ENCODE peak calls at places on chromosomes 1 and 21, in eight cellular contexts. One of them, this sample, is unnamed.

GRCh38 chr1:2024451-2024850 is 5.3 kb downstream of the GABRD start:
- DNase-seq in RWPE2: peak; percentile 55
- DNase-seq in CD8-positive, alpha-beta memory T cell: no peak
- DNase-seq in left ventricle myocardium inferior: no peak
- DNase-seq in suprapubic skin: no peak
- DNase-seq in PC-3: no peak
- DNase-seq in CD4-positive, alpha-beta memory T cell: no peak
- DNase-seq in A549: no peak
- DNase-seq in this sample: no peak

GRCh38 chr1:153798468-153798780 is 23.2 kb downstream of the SLC27A3 start:
- DNase-seq in CD8-positive, alpha-beta memory T cell: no peak
- DNase-seq in CD4-positive, alpha-beta memory T cell: no peak
- DNase-seq in A549: no peak
- DNase-seq in suprapubic skin: no peak
- DNase-seq in RWPE2: no peak
- DNase-seq in PC-3: no peak
- DNase-seq in left ventricle myocardium inferior: no peak
- DNase-seq in this sample: no peak

GRCh38 chr1:149888160-149888998 is 11.0 kb upstream of the BOLA1 start:
- DNase-seq in left ventricle myocardium inferior: peak; percentile 76
- DNase-seq in suprapubic skin: peak; percentile 90
- DNase-seq in A549: peak; percentile 68
- DNase-seq in PC-3: peak; percentile 95
- DNase-seq in CD8-positive, alpha-beta memory T cell: peak; percentile 76
- DNase-seq in RWPE2: no peak
- DNase-seq in CD4-positive, alpha-beta memory T cell: no peak
- DNase-seq in this sample: peak; percentile 88

GRCh38 chr21:42302794-42303193 is 12.4 kb downstream of the TFF3 start:
- DNase-seq in left ventricle myocardium inferior: no peak
- DNase-seq in A549: no peak
- DNase-seq in CD4-positive, alpha-beta memory T cell: no peak
- DNase-seq in PC-3: no peak
- DNase-seq in CD8-positive, alpha-beta memory T cell: no peak
- DNase-seq in suprapubic skin: no peak
- DNase-seq in RWPE2: no peak
- DNase-seq in this sample: no peak

GRCh38 chr1:154478639-154479038 is 23.4 kb upstream of the TDRD10 start:
- DNase-seq in CD4-positive, alpha-beta memory T cell: no peak
- DNase-seq in left ventricle myocardium inferior: no peak
- DNase-seq in RWPE2: no peak
- DNase-seq in suprapubic skin: no peak
- DNase-seq in A549: no peak
- DNase-seq in PC-3: peak; percentile 73
- DNase-seq in CD8-positive, alpha-beta memory T cell: no peak
- DNase-seq in this sample: peak; percentile 19

GRCh38 chr21:40925481-40925880 is 78.5 kb upstream of the DSCAM start:
- DNase-seq in CD8-positive, alpha-beta memory T cell: no peak
- DNase-seq in RWPE2: no peak
- DNase-seq in PC-3: no peak
- DNase-seq in suprapubic skin: no peak
- DNase-seq in CD4-positive, alpha-beta memory T cell: no peak
- DNase-seq in A549: no peak
- DNase-seq in left ventricle myocardium inferior: no peak
- DNase-seq in this sample: no peak

GRCh38 chr1:243482237-243483022 is 226.6 kb downstream of the SDCCAG8 start:
- DNase-seq in CD8-positive, alpha-beta memory T cell: no peak
- DNase-seq in suprapubic skin: peak; percentile 67
- DNase-seq in RWPE2: no peak
- DNase-seq in CD4-positive, alpha-beta memory T cell: no peak
- DNase-seq in PC-3: peak; percentile 32
- DNase-seq in A549: peak; percentile 53
- DNase-seq in left ventricle myocardium inferior: no peak
- DNase-seq in this sample: peak; percentile 77

GRCh38 chr1:204391629-204392028 is 20.0 kb downstream of the PPP1R15B start:
- DNase-seq in RWPE2: no peak
- DNase-seq in A549: no peak
- DNase-seq in CD8-positive, alpha-beta memory T cell: no peak
- DNase-seq in CD4-positive, alpha-beta memory T cell: no peak
- DNase-seq in left ventricle myocardium inferior: no peak
- DNase-seq in suprapubic skin: no peak
- DNase-seq in PC-3: no peak
- DNase-seq in this sample: no peak

GRCh38 chr1:161498646-161499045 is 6.6 kb upstream of the FCGR2A start:
- DNase-seq in suprapubic skin: no peak
- DNase-seq in left ventricle myocardium inferior: no peak
- DNase-seq in RWPE2: no peak
- DNase-seq in CD4-positive, alpha-beta memory T cell: no peak
- DNase-seq in CD8-positive, alpha-beta memory T cell: no peak
- DNase-seq in A549: no peak
- DNase-seq in PC-3: no peak
- DNase-seq in this sample: no peak

GRCh38 chr1:220462756-220463155 is 65.2 kb upstream of the MARK1 start:
- DNase-seq in left ventricle myocardium inferior: no peak
- DNase-seq in RWPE2: no peak
- DNase-seq in PC-3: peak; percentile 48
- DNase-seq in suprapubic skin: no peak
- DNase-seq in CD4-positive, alpha-beta memory T cell: no peak
- DNase-seq in A549: no peak
- DNase-seq in CD8-positive, alpha-beta memory T cell: no peak
- DNase-seq in this sample: no peak

GRCh38 chr1:9422921-9423505 is 116.3 kb upstream of the SLC25A33 start:
- DNase-seq in RWPE2: no peak
- DNase-seq in left ventricle myocardium inferior: no peak
- DNase-seq in CD4-positive, alpha-beta memory T cell: no peak
- DNase-seq in suprapubic skin: no peak
- DNase-seq in CD8-positive, alpha-beta memory T cell: no peak
- DNase-seq in A549: no peak
- DNase-seq in PC-3: no peak
- DNase-seq in this sample: no peak

GRCh38 chr1:47705517-47706130 is 267.8 kb downstream of the FOXD2 start:
- DNase-seq in PC-3: no peak
- DNase-seq in A549: no peak
- DNase-seq in suprapubic skin: peak; percentile 61
- DNase-seq in left ventricle myocardium inferior: no peak
- DNase-seq in CD4-positive, alpha-beta memory T cell: no peak
- DNase-seq in CD8-positive, alpha-beta memory T cell: no peak
- DNase-seq in RWPE2: no peak
- DNase-seq in this sample: peak; percentile 7

GRCh38 chr1:36136535-36136934 is 11.5 kb upstream of the COL8A2 start:
- DNase-seq in CD8-positive, alpha-beta memory T cell: no peak
- DNase-seq in RWPE2: no peak
- DNase-seq in PC-3: peak; percentile 84
- DNase-seq in CD4-positive, alpha-beta memory T cell: no peak
- DNase-seq in A549: no peak
- DNase-seq in left ventricle myocardium inferior: no peak
- DNase-seq in suprapubic skin: no peak
- DNase-seq in this sample: peak; percentile 80

GRCh38 chr1:2591581-2592261 is 5.1 kb downstream of the PRXL2B start:
- DNase-seq in RWPE2: no peak
- DNase-seq in left ventricle myocardium inferior: no peak
- DNase-seq in PC-3: no peak
- DNase-seq in CD4-positive, alpha-beta memory T cell: no peak
- DNase-seq in CD8-positive, alpha-beta memory T cell: peak; percentile 46
- DNase-seq in suprapubic skin: peak; percentile 54
- DNase-seq in A549: no peak
- DNase-seq in this sample: no peak

GRCh38 chr1:11908139-11909021 is 17.8 kb downstream of the KIAA2013 start:
- DNase-seq in suprapubic skin: peak; percentile 92
- DNase-seq in RWPE2: peak; percentile 86
- DNase-seq in CD8-positive, alpha-beta memory T cell: peak; percentile 92
- DNase-seq in PC-3: peak; percentile 98
- DNase-seq in CD4-positive, alpha-beta memory T cell: peak; percentile 93
- DNase-seq in left ventricle myocardium inferior: peak; percentile 76
- DNase-seq in A549: peak; percentile 56
- DNase-seq in this sample: peak; percentile 98

GRCh38 chr1:29655145-29655544 is 418.8 kb downstream of the PTPRU start:
- DNase-seq in PC-3: no peak
- DNase-seq in CD8-positive, alpha-beta memory T cell: no peak
- DNase-seq in suprapubic skin: no peak
- DNase-seq in left ventricle myocardium inferior: no peak
- DNase-seq in CD4-positive, alpha-beta memory T cell: no peak
- DNase-seq in RWPE2: no peak
- DNase-seq in A549: no peak
- DNase-seq in this sample: no peak

GRCh38 chr1:229452956-229453801 is 19.3 kb upstream of the ACTA1 start:
- DNase-seq in left ventricle myocardium inferior: no peak
- DNase-seq in CD4-positive, alpha-beta memory T cell: no peak
- DNase-seq in suprapubic skin: no peak
- DNase-seq in PC-3: peak; percentile 52
- DNase-seq in RWPE2: no peak
- DNase-seq in CD8-positive, alpha-beta memory T cell: no peak
- DNase-seq in A549: no peak
- DNase-seq in this sample: peak; percentile 46

DNA sequence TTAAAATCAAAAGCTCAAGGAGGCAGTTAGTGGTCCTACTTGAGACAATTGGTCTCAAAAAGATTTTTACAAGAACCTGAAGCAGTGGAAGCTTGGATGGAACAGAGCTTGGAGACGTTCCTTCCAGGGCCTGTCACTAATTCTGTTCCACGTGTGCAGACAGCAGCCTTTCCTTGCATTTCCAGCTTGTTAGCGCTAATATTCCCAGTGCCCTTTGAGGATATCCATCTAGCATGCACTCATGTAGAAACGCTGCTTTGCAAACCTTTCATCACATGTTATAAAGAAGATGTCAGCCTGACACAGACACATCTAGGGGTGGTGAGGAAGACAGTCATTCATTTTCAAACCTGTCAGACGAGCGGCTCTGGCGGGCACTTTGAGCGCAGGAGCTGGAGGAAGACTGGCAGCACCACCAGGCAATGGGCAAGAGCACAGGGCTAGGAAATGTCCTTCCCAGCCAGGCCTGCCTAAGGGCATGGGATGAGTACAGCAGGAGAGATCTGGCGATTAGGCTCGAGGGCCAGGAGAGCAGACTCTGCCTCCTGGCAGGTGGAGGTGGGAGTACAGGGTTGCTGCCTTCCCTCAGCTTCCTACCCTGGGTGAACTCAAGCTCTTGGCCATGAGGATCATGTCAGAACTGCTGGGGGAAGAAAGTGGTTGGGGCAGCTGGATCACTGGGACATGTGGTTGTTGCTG is 55.5 kb downstream of the CASQ2 start:
- DNase-seq in CD8-positive, alpha-beta memory T cell: no peak
- DNase-seq in RWPE2: no peak
- DNase-seq in left ventricle myocardium inferior: no peak
- DNase-seq in A549: no peak
- DNase-seq in PC-3: peak; percentile 36
- DNase-seq in CD4-positive, alpha-beta memory T cell: no peak
- DNase-seq in suprapubic skin: no peak
- DNase-seq in this sample: no peak
- H3K4me1 ChIP-seq in CD8-positive, alpha-beta memory T cell: no peaks in the 10 kb centered on the region
- H3K4me1 ChIP-seq in RWPE2: peaks cover 15% of the 10 kb centered on the region
- H3K4me1 ChIP-seq in left ventricle myocardium inferior: peaks cover 41% of the 10 kb centered on the region
- H3K4me1 ChIP-seq in A549: no peaks in the 10 kb centered on the region
- H3K4me1 ChIP-seq in PC-3: peaks cover 39% of the 10 kb centered on the region
- H3K4me1 ChIP-seq in CD4-positive, alpha-beta memory T cell: no peaks in the 10 kb centered on the region
- H3K4me1 ChIP-seq in suprapubic skin: peaks cover 35% of the 10 kb centered on the region
- H3K4me1 ChIP-seq in this sample: no peaks in the 10 kb centered on the region

GRCh38 chr1:27000092-27000816 is 6.8 kb downstream of the TRNP1 start:
- DNase-seq in left ventricle myocardium inferior: no peak
- DNase-seq in A549: no peak
- DNase-seq in suprapubic skin: no peak
- DNase-seq in RWPE2: no peak
- DNase-seq in PC-3: no peak
- DNase-seq in CD4-positive, alpha-beta memory T cell: no peak
- DNase-seq in CD8-positive, alpha-beta memory T cell: no peak
- DNase-seq in this sample: no peak
- H3K4me1 ChIP-seq in left ventricle myocardium inferior: peaks cover 87% of the 10 kb centered on the region
- H3K4me1 ChIP-seq in A549: peaks cover 79% of the 10 kb centered on the region
- H3K4me1 ChIP-seq in suprapubic skin: peaks cover 80% of the 10 kb centered on the region
- H3K4me1 ChIP-seq in RWPE2: peaks cover 66% of the 10 kb centered on the region
- H3K4me1 ChIP-seq in PC-3: peaks cover 70% of the 10 kb centered on the region
- H3K4me1 ChIP-seq in CD4-positive, alpha-beta memory T cell: no peaks in the 10 kb centered on the region
- H3K4me1 ChIP-seq in CD8-positive, alpha-beta memory T cell: peaks cover 4% of the 10 kb centered on the region
- H3K4me1 ChIP-seq in this sample: peaks cover 38% of the 10 kb centered on the region

DNA sequence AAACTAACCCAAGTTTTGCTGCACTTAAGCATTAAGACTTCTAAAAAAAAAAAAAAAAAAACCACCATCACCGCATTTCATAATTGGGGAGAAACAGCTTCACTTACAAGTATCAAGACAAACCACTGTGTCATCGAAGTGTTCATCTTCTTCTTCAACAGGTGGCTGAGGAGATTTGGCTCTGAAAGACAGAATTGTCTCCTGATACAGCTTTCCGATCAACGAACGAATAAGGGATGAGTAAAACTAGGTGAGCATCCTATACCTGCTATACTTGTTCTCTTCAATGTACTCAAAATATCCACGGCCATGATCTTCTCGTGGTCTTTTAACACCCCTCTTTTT is 2.0 kb downstream of the HNRNPU start:
- DNase-seq in A549: no peak
- DNase-seq in CD8-positive, alpha-beta memory T cell: no peak
- DNase-seq in left ventricle myocardium inferior: no peak
- DNase-seq in PC-3: no peak
- DNase-seq in RWPE2: no peak
- DNase-seq in suprapubic skin: no peak
- DNase-seq in CD4-positive, alpha-beta memory T cell: no peak
- DNase-seq in this sample: no peak
- H3K4me1 ChIP-seq in A549: peaks cover 58% of the 10 kb centered on the region
- H3K4me1 ChIP-seq in CD8-positive, alpha-beta memory T cell: peaks cover 64% of the 10 kb centered on the region
- H3K4me1 ChIP-seq in left ventricle myocardium inferior: peaks cover 89% of the 10 kb centered on the region
- H3K4me1 ChIP-seq in PC-3: peaks cover 24% of the 10 kb centered on the region
- H3K4me1 ChIP-seq in RWPE2: peaks cover 13% of the 10 kb centered on the region
- H3K4me1 ChIP-seq in suprapubic skin: peaks cover 61% of the 10 kb centered on the region
- H3K4me1 ChIP-seq in CD4-positive, alpha-beta memory T cell: peaks cover 60% of the 10 kb centered on the region
- H3K4me1 ChIP-seq in this sample: peaks cover 6% of the 10 kb centered on the region

GRCh38 chr21:43361493-43362296 is 65.2 kb downstream of the SIK1 start:
- DNase-seq in CD4-positive, alpha-beta memory T cell: peak; percentile 56
- DNase-seq in RWPE2: peak; percentile 89
- DNase-seq in suprapubic skin: no peak
- DNase-seq in left ventricle myocardium inferior: peak; percentile 72
- DNase-seq in PC-3: no peak
- DNase-seq in CD8-positive, alpha-beta memory T cell: peak; percentile 72
- DNase-seq in A549: no peak
- DNase-seq in this sample: peak; percentile 69
- H3K4me1 ChIP-seq in CD4-positive, alpha-beta memory T cell: peaks cover 24% of the 10 kb centered on the region
- H3K4me1 ChIP-seq in RWPE2: peaks cover 17% of the 10 kb centered on the region
- H3K4me1 ChIP-seq in suprapubic skin: peaks cover 48% of the 10 kb centered on the region
- H3K4me1 ChIP-seq in left ventricle myocardium inferior: peaks cover 56% of the 10 kb centered on the region
- H3K4me1 ChIP-seq in PC-3: no peaks in the 10 kb centered on the region
- H3K4me1 ChIP-seq in CD8-positive, alpha-beta memory T cell: peaks cover 26% of the 10 kb centered on the region
- H3K4me1 ChIP-seq in A549: no peaks in the 10 kb centered on the region
- H3K4me1 ChIP-seq in this sample: peaks cover 4% of the 10 kb centered on the region